ENCODE peak calls at places on chromosomes 12 and 14, in six cellular contexts. F is GM23338, G is SK-N-SH, T is GM23248, W is HCT116, Y is hepatocyte. U is an unnamed sample.

GRCh38 chr14:74571901-74572828 is 39.9 kb downstream of the LTBP2 start:
- DNase-seq in W (peak; percentile 78), Y (peak; percentile 57), G (no peak), F (no peak), T (peak; percentile 98), U (no peak)

GRCh38 chr12:1695836-1696670 is 5.2 kb downstream of the ADIPOR2 start:
- DNase-seq in W (no peak), F (no peak), Y (no peak), T (peak; percentile 10), G (no peak), U (no peak)

GRCh38 chr14:23617539-23617938 is 18.6 kb upstream of the DHRS2 start:
- DNase-seq in W (no peak), Y (no peak), G (no peak), F (no peak), T (no peak), U (no peak)

GRCh38 chr14:52797653-52798052 is 6.2 kb upstream of the GNPNAT1 start:
- DNase-seq in F (peak; percentile 17), W (no peak), T (no peak), Y (no peak), G (no peak), U (no peak)

GRCh38 chr12:58450868-58451482 is 469.3 kb downstream of the LRIG3 start:
- DNase-seq in G (no peak), T (no peak), F (peak; percentile 20), W (no peak), Y (no peak), U (no peak)

GRCh38 chr14:59427653-59428578 is 37.3 kb downstream of the GPR135 start:
- DNase-seq in G (no peak), Y (no peak), W (no peak), T (peak; percentile 59), F (no peak), U (no peak)

GRCh38 chr12:56261503-56262230 is 3.5 kb upstream of the ANKRD52 start:
- DNase-seq in F (no peak), W (peak; percentile 48), G (no peak), T (peak; percentile 91), Y (peak; percentile 54), U (no peak)

GRCh38 chr12:106030210-106031175 is 108.3 kb downstream of the NUAK1 start:
- DNase-seq in G (peak; percentile 15), W (no peak), F (peak; percentile 17), Y (peak; percentile 64), T (peak; percentile 89), U (no peak)

GRCh38 chr12:53053223-53054111 is 3.6 kb downstream of the TNS2 start:
- DNase-seq in Y (peak; percentile 86), W (peak; percentile 73), T (peak; percentile 63), G (no peak), F (peak; percentile 94), U (peak; percentile 45)

GRCh38 chr12:108734200-108734906 is 3.0 kb upstream of the CORO1C start:
- DNase-seq in F (peak; percentile 28), W (peak; percentile 86), Y (peak; percentile 91), G (no peak), T (peak; percentile 98), U (no peak)

DNA sequence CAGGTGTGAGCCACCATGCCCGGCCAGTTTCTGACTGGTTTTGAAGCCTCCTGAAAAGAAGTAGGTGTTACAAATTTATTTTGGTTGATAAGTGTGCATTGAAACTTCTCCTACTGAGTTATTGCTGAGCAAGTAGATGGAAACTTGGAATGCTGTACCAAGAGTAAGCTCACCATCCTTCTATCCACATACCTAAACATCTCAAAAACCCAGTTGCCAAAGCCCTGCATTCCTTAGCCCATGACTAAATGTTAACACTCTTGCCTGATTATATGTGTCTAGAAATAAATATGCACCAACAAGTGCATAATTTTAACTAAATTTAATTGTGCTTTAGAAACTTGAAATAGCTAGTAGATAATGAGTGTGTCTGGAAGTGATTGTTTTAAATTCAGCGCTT is 357.8 kb downstream of the DUSP6 start:
- DNase-seq in G (no peak), T (peak; percentile 38), F (no peak), Y (no peak), W (no peak), U (no peak)
- TF ChIP-seq EZH2phosphoT487 in G (no peak), T (no peak), F (no peak), Y (no peak), W (no peak), U (no peak)

GRCh38 chr14:94601961-94602391 is 10.2 kb upstream of the SERPINA3 start:
- DNase-seq in W (peak; percentile 27), G (no peak), T (peak; percentile 96), F (no peak), Y (peak; percentile 72), U (no peak)
- TF ChIP-seq EZH2phosphoT487 in W (no peak), G (no peak), T (no peak), F (no peak), Y (no peak), U (no peak)

DNA sequence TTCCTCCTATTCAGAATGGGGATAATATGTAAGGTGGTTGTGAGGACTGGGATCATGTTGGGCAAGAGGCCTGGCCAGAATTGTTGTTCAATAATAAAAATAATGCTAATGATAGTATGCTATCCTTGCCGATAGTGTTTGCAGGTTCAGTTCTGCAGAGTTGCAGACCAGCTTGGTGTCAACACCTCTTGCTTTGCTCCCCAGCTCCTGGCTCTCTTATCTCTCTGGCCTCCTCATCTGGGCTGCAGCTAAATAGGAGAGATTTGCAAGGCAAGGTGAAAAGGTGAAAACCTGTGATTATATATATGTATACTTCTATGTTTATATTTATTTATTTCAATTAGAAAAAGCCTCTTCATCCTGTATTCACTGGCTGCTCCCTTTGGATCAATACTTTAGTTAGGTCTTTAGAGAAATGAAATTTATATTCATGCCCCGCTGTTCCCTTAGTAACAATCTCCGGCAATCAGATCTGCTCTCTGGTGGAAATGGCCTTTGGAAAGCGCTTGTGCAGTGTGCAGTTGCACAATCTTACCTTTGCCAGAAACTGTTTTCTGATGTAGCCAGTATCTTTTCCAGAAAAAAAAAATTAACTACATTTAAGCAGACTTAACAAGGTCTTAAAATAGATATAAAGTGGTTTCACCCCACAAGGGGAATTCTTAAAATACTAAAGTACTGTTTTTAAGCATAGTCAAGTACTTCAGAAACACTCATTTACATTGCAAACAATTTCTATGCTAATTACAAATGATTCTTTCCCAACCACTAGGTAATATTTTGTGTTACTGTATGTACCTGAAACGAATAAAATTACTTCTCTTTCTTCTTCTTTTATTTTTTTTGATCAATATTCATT is 19.1 kb upstream of the ACVR1B start:
- DNase-seq in Y (no peak), F (no peak), G (peak; percentile 69), T (no peak), W (no peak), U (no peak)
- TF ChIP-seq EZH2phosphoT487 in Y (no peak), F (no peak), G (no peak), T (no peak), W (no peak), U (no peak)

DNA sequence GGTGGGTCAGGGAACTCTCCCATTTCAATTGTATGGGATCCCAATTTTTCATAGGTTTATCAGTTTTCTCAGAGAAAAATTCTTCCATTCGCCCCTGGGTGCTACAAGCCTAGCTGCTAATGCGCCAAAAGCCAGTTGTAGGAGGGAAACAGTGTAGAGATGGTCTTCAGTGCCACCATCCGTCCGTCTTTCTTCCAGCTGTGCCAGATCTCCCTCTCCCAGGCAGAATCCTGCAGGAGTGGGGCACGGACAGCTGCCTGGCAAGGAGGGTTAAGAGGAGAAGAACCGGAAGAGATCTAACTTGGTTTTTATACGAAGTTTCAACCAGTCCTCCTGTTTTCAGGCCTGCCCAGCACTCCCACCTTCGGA is 38.9 kb upstream of the FUT8 start:
- DNase-seq in F (no peak), T (peak; percentile 41), Y (no peak), G (no peak), W (no peak), U (no peak)
- TF ChIP-seq EZH2phosphoT487 in F (no peak), T (no peak), Y (no peak), G (no peak), W (no peak), U (no peak)

GRCh38 chr14:50040401-50040775 is 76.0 kb downstream of the VCPKMT start:
- DNase-seq in W (no peak), G (no peak), Y (peak; percentile 71), T (peak; percentile 79), F (no peak), U (peak; percentile 61)
- TF ChIP-seq EZH2phosphoT487 in W (no peak), G (no peak), Y (no peak), T (no peak), F (no peak), U (no peak)

GRCh38 chr14:100640481-100641273 is 53.5 kb upstream of the BEGAIN start:
- DNase-seq in F (no peak), G (no peak), T (no peak), Y (no peak), W (no peak), U (peak; percentile 76)
- TF ChIP-seq EZH2phosphoT487 in F (no peak), G (no peak), T (no peak), Y (no peak), W (no peak), U (no peak)